ENCODE peak calls at places on chromosomes 16 and 17, in ten cellular contexts. M is sigmoid colon; P is thoracic aorta; Q is mammary epithelial cell; G is AG10803; C is endothelial cell; D is HFFc6; B is endodermal cell; K is CD4-positive, alpha-beta T cell; N is stomach. R is an unnamed sample.

GRCh38 chr17:49969134-49969759 is at the start of gene DLX4:
- DNase-seq in M (no peak), P (no peak), Q (no peak), G (no peak), C (no peak), D (no peak), B (peak), K (no peak), N (no peak), R (no peak)

GRCh38 chr17:76515291-76515949 is 14.2 kb upstream of the RHBDF2 start:
- DNase-seq in M (peak), P (peak), Q (peak), G (peak), C (no peak), D (peak), B (no peak), K (peak), N (peak), R (peak)

GRCh38 chr16:14489460-14489859 is 140.6 kb downstream of the PARN start:
- DNase-seq in M (no peak), P (no peak), Q (no peak), G (peak), C (peak), D (no peak), B (peak), K (no peak), N (no peak), R (no peak)

GRCh38 chr17:39924691-39925055 is 2.7 kb downstream of the ORMDL3 start:
- DNase-seq in M (no peak), P (no peak), Q (no peak), G (no peak), C (no peak), D (no peak), B (no peak), K (no peak), N (no peak), R (no peak)

GRCh38 chr17:40024901-40025300 is 9.7 kb downstream of the CSF3 start:
- DNase-seq in M (no peak), P (no peak), Q (peak), G (no peak), C (no peak), D (peak), B (no peak), K (no peak), N (no peak), R (no peak)

GRCh38 chr17:12899604-12900003 is 110.3 kb downstream of the ARHGAP44 start:
- DNase-seq in M (no peak), P (no peak), Q (no peak), G (no peak), C (no peak), D (no peak), B (no peak), K (no peak), N (no peak), R (no peak)

GRCh38 chr16:88482630-88483391 is 29.7 kb downstream of the ZFPM1 start:
- DNase-seq in M (no peak), P (no peak), Q (no peak), G (no peak), C (no peak), D (no peak), B (peak), K (no peak), N (peak), R (no peak)

GRCh38 chr17:382644-383533 is 30.3 kb upstream of the RPH3AL start:
- DNase-seq in M (peak), P (no peak), Q (no peak), G (peak), C (no peak), D (peak), B (peak), K (no peak), N (no peak), R (no peak)

GRCh38 chr17:74833501-74834361 is 26.0 kb downstream of the GRIN2C start:
- DNase-seq in M (no peak), P (no peak), Q (peak), G (peak), C (no peak), D (peak), B (no peak), K (no peak), N (no peak), R (no peak)

GRCh38 chr17:27633312-27634025 is 2.5 kb downstream of the LGALS9 start:
- DNase-seq in M (no peak), P (no peak), Q (no peak), G (peak), C (no peak), D (no peak), B (no peak), K (no peak), N (no peak), R (no peak)

GRCh38 chr16:80875616-80876015 is 71.2 kb upstream of the CDYL2 start:
- DNase-seq in M (no peak), P (no peak), Q (no peak), G (no peak), C (no peak), D (no peak), B (no peak), K (no peak), N (no peak), R (no peak)

GRCh38 chr16:11696266-11697012 is 28.2 kb downstream of the SNN start:
- DNase-seq in M (peak), P (no peak), Q (no peak), G (no peak), C (no peak), D (no peak), B (no peak), K (no peak), N (no peak), R (no peak)

GRCh38 chr16:11699234-11699894 is 31.1 kb downstream of the SNN start:
- DNase-seq in M (no peak), P (no peak), Q (no peak), G (no peak), C (no peak), D (no peak), B (no peak), K (no peak), N (no peak), R (no peak)

GRCh38 chr16:11697319-11697718 is 29.1 kb downstream of the SNN start:
- DNase-seq in M (peak), P (no peak), Q (no peak), G (no peak), C (no peak), D (no peak), B (no peak), K (no peak), N (no peak), R (no peak)

GRCh38 chr16:11700264-11701029 is 32.2 kb downstream of the SNN start:
- DNase-seq in M (peak), P (no peak), Q (no peak), G (no peak), C (no peak), D (no peak), B (no peak), K (no peak), N (no peak), R (no peak)

GRCh38 chr16:11698271-11698689 is 30.0 kb downstream of the SNN start:
- DNase-seq in M (no peak), P (no peak), Q (peak), G (no peak), C (no peak), D (no peak), B (no peak), K (no peak), N (no peak), R (no peak)
- TF ChIP-seq CTCF in M (no peak), P (no peak), Q (peak), G (no peak), C (no peak), D (peak), B (peak), K (peak), N (no peak), R (no peak)

GRCh38 chr16:48526058-48526957 is 83.7 kb downstream of the N4BP1 start:
- DNase-seq in M (peak), P (no peak), Q (peak), G (no peak), C (no peak), D (no peak), B (peak), K (no peak), N (peak), R (no peak)
- TF ChIP-seq CTCF in M (peak), P (no peak), Q (peak), G (peak), C (no peak), D (peak), B (peak), K (no peak), N (peak), R (no peak)

GRCh38 chr17:61483778-61484116 is 31.5 kb downstream of the TBX4 start:
- DNase-seq in M (no peak), P (no peak), Q (no peak), G (no peak), C (no peak), D (no peak), B (no peak), K (no peak), N (no peak), R (no peak)

GRCh38 chr17:61480414-61480807 is 28.2 kb downstream of the TBX4 start:
- DNase-seq in M (peak), P (no peak), Q (no peak), G (no peak), C (no peak), D (no peak), B (no peak), K (no peak), N (no peak), R (no peak)

GRCh38 chr17:61479493-61480413 is 27.5 kb downstream of the TBX4 start:
- DNase-seq in M (peak), P (no peak), Q (no peak), G (no peak), C (no peak), D (no peak), B (peak), K (no peak), N (no peak), R (no peak)

GRCh38 chr17:61482467-61482866 is 30.2 kb downstream of the TBX4 start:
- DNase-seq in M (no peak), P (no peak), Q (no peak), G (no peak), C (no peak), D (no peak), B (no peak), K (no peak), N (no peak), R (no peak)

DNA sequence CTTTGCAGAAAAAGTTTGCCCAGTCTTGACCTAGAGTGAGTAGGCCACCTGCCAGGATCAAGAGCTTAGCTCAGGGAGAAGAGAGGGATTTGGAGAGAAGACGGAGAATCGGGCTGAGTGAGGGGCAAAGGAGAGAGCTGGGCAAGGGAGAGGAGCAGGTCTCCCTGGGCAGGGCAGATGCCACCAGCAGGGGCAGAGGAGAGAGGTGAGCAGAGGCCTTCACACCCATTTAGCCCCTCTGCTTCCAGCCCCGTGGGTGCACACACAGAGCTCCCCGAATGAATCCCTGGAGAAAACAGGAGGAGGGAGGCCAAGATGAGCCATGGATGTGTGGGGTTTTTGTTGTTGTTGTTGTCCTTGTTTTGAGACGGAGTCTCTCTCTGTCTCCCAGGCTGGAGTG is 29.2 kb downstream of the TBX4 start:
- DNase-seq in M (no peak), P (no peak), Q (no peak), G (no peak), C (no peak), D (no peak), B (peak), K (no peak), N (no peak), R (no peak)
- TF ChIP-seq CTCF in M (no peak), P (no peak), Q (no peak), G (no peak), C (no peak), D (no peak), B (peak), K (no peak), N (no peak), R (no peak)

GRCh38 chr17:34474706-34475105 is 104.7 kb upstream of the TMEM132E start:
- DNase-seq in M (peak), P (no peak), Q (no peak), G (no peak), C (no peak), D (no peak), B (peak), K (no peak), N (no peak), R (no peak)
- TF ChIP-seq CTCF in M (no peak), P (no peak), Q (no peak), G (no peak), C (peak), D (no peak), B (peak), K (no peak), N (no peak), R (no peak)